ENCODE peak calls at places on chromosomes 7 and 10, in nine cellular contexts. K is adrenal gland, U is mesothelial cell of epicardium, E is heart right ventricle, N is left ventricle myocardium inferior, R is type B pancreatic cell, S is A549, W is stomach, H is AG09319. J is an unnamed sample.

GRCh38 chr10:95403690-95404459 is 113.1 kb upstream of the PDLIM1 start:
- DNase-seq in K (no peak), U (no peak), E (peak; percentile 58), N (peak; percentile 66), R (no peak), S (no peak), W (no peak), H (no peak), J (no peak)

GRCh38 chr10:62239994-62240393 is 28.6 kb downstream of the RTKN2 start:
- DNase-seq in K (no peak), U (no peak), E (no peak), N (no peak), R (no peak), S (no peak), W (no peak), H (no peak), J (no peak)

GRCh38 chr7:150317748-150318444 is 5.3 kb upstream of the LRRC61 start:
- DNase-seq in K (no peak), U (no peak), E (no peak), N (no peak), R (no peak), S (no peak), W (no peak), H (no peak), J (no peak)

GRCh38 chr10:3889961-3890522 is 105.0 kb upstream of the KLF6 start:
- DNase-seq in K (peak; percentile 51), U (no peak), E (no peak), N (no peak), R (no peak), S (peak; percentile 81), W (no peak), H (no peak), J (no peak)

GRCh38 chr10:124375353-124375614 is 43.4 kb downstream of the OAT start:
- DNase-seq in K (no peak), U (no peak), E (no peak), N (no peak), R (no peak), S (no peak), W (no peak), H (no peak), J (no peak)

GRCh38 chr7:93044147-93044810 is 73.5 kb downstream of the SAMD9 start:
- DNase-seq in K (no peak), U (no peak), E (no peak), N (no peak), R (no peak), S (no peak), W (no peak), H (no peak), J (no peak)

GRCh38 chr10:16866861-16867260 is 49.6 kb upstream of the RSU1 start:
- DNase-seq in K (no peak), U (no peak), E (no peak), N (no peak), R (no peak), S (no peak), W (no peak), H (no peak), J (no peak)

GRCh38 chr7:49852619-49853462 is 79.4 kb downstream of the VWC2 start:
- DNase-seq in K (peak; percentile 22), U (peak; percentile 66), E (no peak), N (no peak), R (no peak), S (peak; percentile 63), W (no peak), H (peak; percentile 14), J (peak; percentile 58)

GRCh38 chr7:90473819-90474218 is 4.4 kb downstream of the PTTG1IP2 start:
- DNase-seq in K (no peak), U (no peak), E (no peak), N (no peak), R (no peak), S (no peak), W (no peak), H (no peak), J (no peak)

GRCh38 chr10:124211921-124212320 is 118.5 kb upstream of the CHST15 start:
- DNase-seq in K (no peak), U (no peak), E (no peak), N (no peak), R (no peak), S (no peak), W (no peak), H (no peak), J (no peak)

GRCh38 chr10:1422275-1422674 is 315.1 kb downstream of the ADARB2 start:
- DNase-seq in K (no peak), U (no peak), E (no peak), N (no peak), R (no peak), S (no peak), W (no peak), H (no peak), J (no peak)

GRCh38 chr7:100705341-100705752 is 574 bp upstream of the POP7 start:
- DNase-seq in K (peak; percentile 76), U (peak; percentile 95), E (peak; percentile 86), N (peak; percentile 75), R (peak; percentile 93), S (peak; percentile 71), W (peak; percentile 76), H (no peak), J (peak; percentile 86)

GRCh38 chr7:3194501-3195141 is 106.4 kb upstream of the SDK1 start:
- DNase-seq in K (no peak), U (no peak), E (no peak), N (no peak), R (no peak), S (peak; percentile 86), W (no peak), H (no peak), J (no peak)
- TF ChIP-seq CTCF in K (no peak), U (no peak), E (no peak), N (no peak), R (peak; percentile 69), S (no peak), W (no peak), H (no peak), J (no peak)

DNA sequence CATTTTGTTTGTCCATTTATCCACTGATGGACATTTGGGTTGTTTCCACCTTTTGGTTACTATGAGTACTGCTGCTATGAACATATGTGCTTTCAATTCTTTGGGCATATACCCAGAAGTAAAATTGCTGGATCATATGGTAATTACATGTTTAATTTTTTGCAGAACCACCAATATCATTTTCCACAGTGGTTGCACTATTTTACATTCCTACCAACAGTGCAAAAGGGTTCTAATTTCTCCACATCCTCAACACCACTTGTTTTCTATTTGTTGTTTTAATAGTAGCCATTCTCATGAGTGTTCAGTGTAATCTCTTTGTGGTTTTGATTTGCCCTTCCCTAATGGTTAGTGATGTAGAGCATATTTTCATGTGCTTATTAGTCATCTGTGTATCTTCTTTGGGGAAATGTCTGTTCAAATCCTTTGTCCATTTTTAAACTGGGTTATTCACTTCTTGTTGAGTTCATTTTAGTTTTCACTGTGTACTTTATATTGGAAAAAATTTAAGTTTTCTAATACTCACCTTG is 101.9 kb downstream of the HIBADH start:
- DNase-seq in K (no peak), U (no peak), E (no peak), N (no peak), R (no peak), S (no peak), W (no peak), H (peak; percentile 28), J (no peak)
- TF ChIP-seq CTCF in K (no peak), U (no peak), E (no peak), N (no peak), R (no peak), S (no peak), W (no peak), H (peak; percentile 5), J (no peak)

GRCh38 chr7:44618754-44619153 is 12.3 kb downstream of the OGDH start:
- DNase-seq in K (no peak), U (peak; percentile 45), E (no peak), N (no peak), R (no peak), S (no peak), W (no peak), H (no peak), J (no peak)

GRCh38 chr7:44625899-44626511 is 19.6 kb downstream of the OGDH start:
- DNase-seq in K (no peak), U (no peak), E (no peak), N (no peak), R (no peak), S (no peak), W (no peak), H (no peak), J (no peak)

GRCh38 chr7:44622342-44623151 is 16.1 kb downstream of the OGDH start:
- DNase-seq in K (peak; percentile 75), U (no peak), E (no peak), N (no peak), R (no peak), S (no peak), W (no peak), H (no peak), J (no peak)

GRCh38 chr7:44626620-44627019 is 20.2 kb downstream of the OGDH start:
- DNase-seq in K (no peak), U (no peak), E (no peak), N (no peak), R (no peak), S (no peak), W (no peak), H (no peak), J (no peak)

GRCh38 chr7:44624306-44624705 is 17.9 kb downstream of the OGDH start:
- DNase-seq in K (no peak), U (no peak), E (no peak), N (no peak), R (no peak), S (no peak), W (no peak), H (no peak), J (no peak)
- TF ChIP-seq CTCF in K (no peak), U (no peak), E (no peak), N (no peak), R (no peak), S (no peak), W (no peak), H (no peak), J (no peak)

DNA sequence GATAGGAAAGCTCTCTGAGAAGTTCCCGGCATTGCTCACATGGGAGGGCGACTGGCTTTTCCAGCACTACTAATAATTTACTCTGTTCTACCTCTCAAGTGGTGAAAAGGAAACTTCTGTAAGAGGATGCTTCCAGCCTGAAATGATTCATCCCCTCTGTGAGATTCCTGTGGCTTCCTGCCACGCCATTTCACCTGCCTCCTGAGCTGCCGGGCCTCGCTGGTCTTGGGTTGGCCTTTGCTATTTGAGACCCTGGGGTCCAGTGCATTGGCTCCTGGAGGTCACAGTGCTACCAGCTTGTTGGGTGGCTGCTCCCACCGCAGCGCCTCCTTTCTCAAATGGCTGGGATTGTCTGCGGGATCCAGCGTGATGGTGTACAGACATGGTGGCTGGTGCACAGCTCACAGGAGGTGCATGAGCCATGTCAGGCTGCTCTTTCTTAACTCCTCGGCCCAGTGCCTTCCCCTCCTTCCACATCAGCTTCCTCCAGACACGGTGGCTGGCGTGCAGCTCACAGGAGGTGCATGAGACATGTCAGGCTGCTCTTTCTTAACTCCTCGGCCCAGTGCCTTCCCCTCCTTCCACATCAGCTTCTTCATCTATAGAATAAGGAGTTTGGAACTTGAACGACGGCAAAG is 42.9 kb upstream of the PCBD1 start:
- DNase-seq in K (no peak), U (no peak), E (no peak), N (no peak), R (no peak), S (no peak), W (no peak), H (no peak), J (no peak)
- TF ChIP-seq CTCF in K (no peak), U (no peak), E (no peak), N (no peak), R (no peak), S (no peak), W (no peak), H (no peak), J (no peak)

GRCh38 chr7:108613147-108613948 is 43.7 kb downstream of the DNAJB9 start:
- DNase-seq in K (no peak), U (no peak), E (no peak), N (no peak), R (no peak), S (peak; percentile 35), W (no peak), H (no peak), J (peak; percentile 34)
- TF ChIP-seq CTCF in K (peak; percentile 67), U (peak; percentile 91), E (peak; percentile 74), N (peak; percentile 80), R (peak; percentile 93), S (peak; percentile 85), W (no peak), H (peak; percentile 56), J (no peak)

J was measured in GM20000.